ENCODE peak calls at places on chromosomes 2 and 18, in nine cellular contexts. One of them, this sample, is unnamed.

GRCh38 chr2:223930002-223930976 is 14.8 kb downstream of the WDFY1 start:
- DNase-seq in naive thymus-derived CD8-positive, alpha-beta T cell: no peak
- DNase-seq in COLO829: no peak
- DNase-seq in germinal center: no peak
- DNase-seq in GM13977: no peak
- DNase-seq in amniotic stem cell: no peak
- DNase-seq in substantia nigra: peak
- DNase-seq in iris pigment epithelial cell: peak
- DNase-seq in Panc1: no peak
- DNase-seq in this sample: no peak

GRCh38 chr2:102736174-102736606 is 25.6 kb upstream of the TMEM182 start:
- DNase-seq in naive thymus-derived CD8-positive, alpha-beta T cell: no peak
- DNase-seq in COLO829: peak
- DNase-seq in germinal center: peak
- DNase-seq in GM13977: peak
- DNase-seq in amniotic stem cell: no peak
- DNase-seq in substantia nigra: no peak
- DNase-seq in iris pigment epithelial cell: peak
- DNase-seq in Panc1: no peak
- DNase-seq in this sample: peak

GRCh38 chr2:38690499-38691420 is 24.8 kb downstream of the GALM start:
- DNase-seq in naive thymus-derived CD8-positive, alpha-beta T cell: no peak
- DNase-seq in COLO829: peak
- DNase-seq in germinal center: no peak
- DNase-seq in GM13977: no peak
- DNase-seq in amniotic stem cell: peak
- DNase-seq in substantia nigra: no peak
- DNase-seq in iris pigment epithelial cell: peak
- DNase-seq in Panc1: peak
- DNase-seq in this sample: peak

GRCh38 chr2:128465246-128466170 is 146.8 kb upstream of the HS6ST1 start:
- DNase-seq in naive thymus-derived CD8-positive, alpha-beta T cell: no peak
- DNase-seq in COLO829: no peak
- DNase-seq in germinal center: no peak
- DNase-seq in GM13977: no peak
- DNase-seq in amniotic stem cell: no peak
- DNase-seq in substantia nigra: no peak
- DNase-seq in iris pigment epithelial cell: no peak
- DNase-seq in Panc1: no peak
- DNase-seq in this sample: no peak

GRCh38 chr2:28893488-28893887 is 979 bp upstream of the WDR43 start:
- DNase-seq in naive thymus-derived CD8-positive, alpha-beta T cell: no peak
- DNase-seq in COLO829: no peak
- DNase-seq in germinal center: no peak
- DNase-seq in GM13977: no peak
- DNase-seq in amniotic stem cell: no peak
- DNase-seq in substantia nigra: no peak
- DNase-seq in iris pigment epithelial cell: no peak
- DNase-seq in Panc1: no peak
- DNase-seq in this sample: no peak

GRCh38 chr2:237591021-237591370 is 462 bp upstream of the RAB17 start:
- DNase-seq in naive thymus-derived CD8-positive, alpha-beta T cell: no peak
- DNase-seq in COLO829: peak
- DNase-seq in germinal center: no peak
- DNase-seq in GM13977: no peak
- DNase-seq in amniotic stem cell: no peak
- DNase-seq in substantia nigra: no peak
- DNase-seq in iris pigment epithelial cell: no peak
- DNase-seq in Panc1: no peak
- DNase-seq in this sample: no peak

GRCh38 chr2:6545795-6546194 is 319.9 kb downstream of the CMPK2 start:
- DNase-seq in naive thymus-derived CD8-positive, alpha-beta T cell: no peak
- DNase-seq in COLO829: no peak
- DNase-seq in germinal center: no peak
- DNase-seq in GM13977: no peak
- DNase-seq in amniotic stem cell: no peak
- DNase-seq in substantia nigra: no peak
- DNase-seq in iris pigment epithelial cell: no peak
- DNase-seq in Panc1: no peak
- DNase-seq in this sample: peak

GRCh38 chr2:200640171-200640570 is 54.4 kb downstream of the AOX1 start:
- DNase-seq in naive thymus-derived CD8-positive, alpha-beta T cell: no peak
- DNase-seq in COLO829: no peak
- DNase-seq in germinal center: no peak
- DNase-seq in GM13977: no peak
- DNase-seq in amniotic stem cell: no peak
- DNase-seq in substantia nigra: no peak
- DNase-seq in iris pigment epithelial cell: no peak
- DNase-seq in Panc1: no peak
- DNase-seq in this sample: no peak

GRCh38 chr2:38167968-38168350 is 92.0 kb upstream of the CYP1B1 start:
- DNase-seq in naive thymus-derived CD8-positive, alpha-beta T cell: no peak
- DNase-seq in COLO829: no peak
- DNase-seq in germinal center: no peak
- DNase-seq in GM13977: no peak
- DNase-seq in amniotic stem cell: no peak
- DNase-seq in substantia nigra: no peak
- DNase-seq in iris pigment epithelial cell: no peak
- DNase-seq in Panc1: no peak
- DNase-seq in this sample: no peak

GRCh38 chr2:36732701-36733036 is 36.2 kb downstream of the VIT start:
- DNase-seq in naive thymus-derived CD8-positive, alpha-beta T cell: no peak
- DNase-seq in COLO829: no peak
- DNase-seq in germinal center: no peak
- DNase-seq in GM13977: no peak
- DNase-seq in amniotic stem cell: no peak
- DNase-seq in substantia nigra: no peak
- DNase-seq in iris pigment epithelial cell: no peak
- DNase-seq in Panc1: no peak
- DNase-seq in this sample: no peak

GRCh38 chr18:1691860-1692259 is 787.2 kb downstream of the ADCYAP1 start:
- DNase-seq in naive thymus-derived CD8-positive, alpha-beta T cell: no peak
- DNase-seq in COLO829: no peak
- DNase-seq in germinal center: no peak
- DNase-seq in GM13977: no peak
- DNase-seq in amniotic stem cell: no peak
- DNase-seq in substantia nigra: no peak
- DNase-seq in iris pigment epithelial cell: no peak
- DNase-seq in Panc1: no peak
- DNase-seq in this sample: no peak

GRCh38 chr2:101396352-101396717 is 9.0 kb upstream of the CREG2 start:
- DNase-seq in naive thymus-derived CD8-positive, alpha-beta T cell: no peak
- DNase-seq in COLO829: peak
- DNase-seq in germinal center: no peak
- DNase-seq in GM13977: no peak
- DNase-seq in amniotic stem cell: peak
- DNase-seq in substantia nigra: no peak
- DNase-seq in iris pigment epithelial cell: peak
- DNase-seq in Panc1: peak
- DNase-seq in this sample: peak

GRCh38 chr2:85601771-85602475 is 575 bp downstream of the TMEM150A start:
- DNase-seq in naive thymus-derived CD8-positive, alpha-beta T cell: no peak
- DNase-seq in COLO829: no peak
- DNase-seq in germinal center: no peak
- DNase-seq in GM13977: no peak
- DNase-seq in amniotic stem cell: no peak
- DNase-seq in substantia nigra: peak
- DNase-seq in iris pigment epithelial cell: peak
- DNase-seq in Panc1: no peak
- DNase-seq in this sample: no peak

GRCh38 chr2:55363636-55364035 is 56.0 kb downstream of the CCDC88A start:
- DNase-seq in naive thymus-derived CD8-positive, alpha-beta T cell: no peak
- DNase-seq in COLO829: no peak
- DNase-seq in germinal center: no peak
- DNase-seq in GM13977: no peak
- DNase-seq in amniotic stem cell: no peak
- DNase-seq in substantia nigra: no peak
- DNase-seq in iris pigment epithelial cell: no peak
- DNase-seq in Panc1: no peak
- DNase-seq in this sample: no peak

GRCh38 chr2:144513388-144514100 is 6.4 kb downstream of the ZEB2 start:
- DNase-seq in naive thymus-derived CD8-positive, alpha-beta T cell: no peak
- DNase-seq in COLO829: no peak
- DNase-seq in germinal center: no peak
- DNase-seq in GM13977: no peak
- DNase-seq in amniotic stem cell: no peak
- DNase-seq in substantia nigra: peak
- DNase-seq in iris pigment epithelial cell: peak
- DNase-seq in Panc1: no peak
- DNase-seq in this sample: no peak

GRCh38 chr2:172551266-172551665 is 4.6 kb upstream of the PDK1 start:
- DNase-seq in naive thymus-derived CD8-positive, alpha-beta T cell: no peak
- DNase-seq in COLO829: no peak
- DNase-seq in germinal center: no peak
- DNase-seq in GM13977: no peak
- DNase-seq in amniotic stem cell: no peak
- DNase-seq in substantia nigra: no peak
- DNase-seq in iris pigment epithelial cell: peak
- DNase-seq in Panc1: no peak
- DNase-seq in this sample: no peak

GRCh38 chr2:75559633-75560021 is 1.1 kb downstream of the EVA1A start:
- DNase-seq in naive thymus-derived CD8-positive, alpha-beta T cell: no peak
- DNase-seq in COLO829: no peak
- DNase-seq in germinal center: no peak
- DNase-seq in GM13977: no peak
- DNase-seq in amniotic stem cell: no peak
- DNase-seq in substantia nigra: no peak
- DNase-seq in iris pigment epithelial cell: no peak
- DNase-seq in Panc1: no peak
- DNase-seq in this sample: no peak

GRCh38 chr2:45104429-45104828 is 95.2 kb upstream of the SIX2 start:
- DNase-seq in naive thymus-derived CD8-positive, alpha-beta T cell: no peak
- DNase-seq in COLO829: no peak
- DNase-seq in germinal center: no peak
- DNase-seq in GM13977: no peak
- DNase-seq in amniotic stem cell: no peak
- DNase-seq in substantia nigra: no peak
- DNase-seq in iris pigment epithelial cell: no peak
- DNase-seq in Panc1: no peak
- DNase-seq in this sample: no peak

GRCh38 chr2:71822463-71822862 is 325.2 kb downstream of the CYP26B1 start:
- DNase-seq in naive thymus-derived CD8-positive, alpha-beta T cell: no peak
- DNase-seq in COLO829: no peak
- DNase-seq in germinal center: no peak
- DNase-seq in GM13977: no peak
- DNase-seq in amniotic stem cell: no peak
- DNase-seq in substantia nigra: no peak
- DNase-seq in iris pigment epithelial cell: no peak
- DNase-seq in Panc1: no peak
- DNase-seq in this sample: peak

GRCh38 chr2:25483584-25484266 is 142.0 kb upstream of the DNMT3A start:
- DNase-seq in naive thymus-derived CD8-positive, alpha-beta T cell: no peak
- DNase-seq in COLO829: peak
- DNase-seq in germinal center: peak
- DNase-seq in GM13977: no peak
- DNase-seq in amniotic stem cell: no peak
- DNase-seq in substantia nigra: no peak
- DNase-seq in iris pigment epithelial cell: no peak
- DNase-seq in Panc1: no peak
- DNase-seq in this sample: peak

GRCh38 chr2:105143467-105144127 is 97.9 kb upstream of the GPR45 start:
- DNase-seq in naive thymus-derived CD8-positive, alpha-beta T cell: no peak
- DNase-seq in COLO829: no peak
- DNase-seq in germinal center: peak
- DNase-seq in GM13977: peak
- DNase-seq in amniotic stem cell: no peak
- DNase-seq in substantia nigra: peak
- DNase-seq in iris pigment epithelial cell: peak
- DNase-seq in Panc1: no peak
- DNase-seq in this sample: peak

This sample was measured in foreskin keratinocyte.